ENCODE peak calls at places on chromosome 15, in six cellular contexts. N is transverse colon, O is SK-N-SH, F is stomach, R is breast epithelium, B is sigmoid colon. H is an unnamed sample.

GRCh38 chr15:38842991-38843610 is 278.5 kb upstream of the RASGRP1 start:
- DNase-seq in R (no peak), B (no peak), N (no peak), O (no peak), F (no peak), H (no peak)

GRCh38 chr15:49918106-49918505 is 200.9 kb downstream of the ATP8B4 start:
- DNase-seq in N (no peak), B (no peak), R (no peak), O (no peak), F (no peak), H (no peak)

GRCh38 chr15:82649226-82649999 is 2.2 kb upstream of the CPEB1 start:
- DNase-seq in R (no peak), N (no peak), B (no peak), O (no peak), F (no peak), H (no peak)

GRCh38 chr15:22895465-22896190 is 57.2 kb downstream of the NIPA2 start:
- DNase-seq in F (peak; percentile 60), R (peak; percentile 61), B (no peak), O (no peak), N (peak; percentile 71), H (no peak)

GRCh38 chr15:47744973-47745372 is 27.7 kb downstream of the SEMA6D start:
- DNase-seq in O (no peak), R (no peak), N (no peak), B (no peak), F (no peak), H (no peak)

GRCh38 chr15:101578443-101578894 is 73.7 kb downstream of the TM2D3 start:
- DNase-seq in O (peak; percentile 61), F (peak; percentile 62), R (no peak), B (no peak), N (peak; percentile 70), H (peak; percentile 30)

GRCh38 chr15:68818088-68818670 is 2.5 kb downstream of the ANP32A start:
- DNase-seq in F (peak; percentile 65), N (peak; percentile 69), O (peak; percentile 87), B (peak; percentile 83), R (peak; percentile 64), H (no peak)

GRCh38 chr15:52351206-52351907 is 55.8 kb upstream of the MYO5C start:
- DNase-seq in R (no peak), F (no peak), B (peak; percentile 63), N (no peak), O (no peak), H (no peak)

GRCh38 chr15:69164807-69165636 is 4.6 kb downstream of the GLCE start:
- DNase-seq in R (no peak), N (no peak), O (no peak), B (no peak), F (no peak), H (no peak)

GRCh38 chr15:73897441-73898261 is 24.3 kb downstream of the TBC1D21 start:
- DNase-seq in R (no peak), F (peak; percentile 65), B (no peak), N (peak; percentile 27), O (peak; percentile 81), H (peak; percentile 48)

GRCh38 chr15:98547741-98548166 is 100.6 kb upstream of the IGF1R start:
- DNase-seq in R (no peak), F (no peak), O (no peak), N (peak; percentile 11), B (peak; percentile 78), H (peak; percentile 2)

GRCh38 chr15:49467782-49468181 is 44.7 kb downstream of the FGF7 start:
- DNase-seq in B (no peak), F (no peak), N (no peak), R (no peak), O (no peak), H (no peak)

GRCh38 chr15:80160570-80161156 is 7.9 kb downstream of the FAH start:
- DNase-seq in F (no peak), N (peak; percentile 50), O (no peak), B (peak; percentile 78), R (peak; percentile 69), H (peak; percentile 79)

GRCh38 chr15:69703495-69704187 is 251.0 kb downstream of the RPLP1 start:
- DNase-seq in B (peak; percentile 73), R (no peak), N (no peak), O (no peak), F (no peak), H (no peak)

GRCh38 chr15:47987461-47987860 is 133.3 kb upstream of the SLC24A5 start:
- DNase-seq in R (no peak), N (no peak), B (no peak), F (no peak), O (no peak), H (no peak)

GRCh38 chr15:60392986-60393811 is 4.6 kb downstream of the ANXA2 start:
- DNase-seq in F (peak; percentile 55), O (no peak), R (peak; percentile 59), B (peak; percentile 92), N (peak; percentile 72), H (no peak)

GRCh38 chr15:90529369-90530249 is at the start of gene CRTC3:
- DNase-seq in O (peak; percentile 94), B (peak; percentile 72), R (peak; percentile 52), N (peak; percentile 60), F (peak; percentile 50), H (peak; percentile 42)

GRCh38 chr15:38522922-38523321 is 41.7 kb downstream of the RASGRP1 start:
- DNase-seq in N (no peak), R (no peak), B (no peak), O (no peak), F (no peak), H (no peak)

GRCh38 chr15:28885630-28886430 is at the start of gene APBA2:
- DNase-seq in R (no peak), F (no peak), N (no peak), B (no peak), O (peak; percentile 87), H (no peak)

GRCh38 chr15:92880796-92881569 is 19.1 kb upstream of the CHD2 start:
- DNase-seq in F (no peak), B (no peak), O (no peak), R (no peak), N (no peak), H (no peak)

GRCh38 chr15:85531083-85531482 is 150.7 kb downstream of the AKAP13 start:
- DNase-seq in O (no peak), F (no peak), B (no peak), N (no peak), R (no peak), H (no peak)

GRCh38 chr15:89401636-89402252 is 67.1 kb upstream of the POLG start:
- DNase-seq in R (no peak), F (no peak), O (no peak), N (no peak), B (no peak), H (peak; percentile 60)
- TF ChIP-seq POLR2AphosphoS5 in R (no peak), F (no peak), O (no peak), N (no peak), B (peak; percentile 49), H (no peak)

DNA sequence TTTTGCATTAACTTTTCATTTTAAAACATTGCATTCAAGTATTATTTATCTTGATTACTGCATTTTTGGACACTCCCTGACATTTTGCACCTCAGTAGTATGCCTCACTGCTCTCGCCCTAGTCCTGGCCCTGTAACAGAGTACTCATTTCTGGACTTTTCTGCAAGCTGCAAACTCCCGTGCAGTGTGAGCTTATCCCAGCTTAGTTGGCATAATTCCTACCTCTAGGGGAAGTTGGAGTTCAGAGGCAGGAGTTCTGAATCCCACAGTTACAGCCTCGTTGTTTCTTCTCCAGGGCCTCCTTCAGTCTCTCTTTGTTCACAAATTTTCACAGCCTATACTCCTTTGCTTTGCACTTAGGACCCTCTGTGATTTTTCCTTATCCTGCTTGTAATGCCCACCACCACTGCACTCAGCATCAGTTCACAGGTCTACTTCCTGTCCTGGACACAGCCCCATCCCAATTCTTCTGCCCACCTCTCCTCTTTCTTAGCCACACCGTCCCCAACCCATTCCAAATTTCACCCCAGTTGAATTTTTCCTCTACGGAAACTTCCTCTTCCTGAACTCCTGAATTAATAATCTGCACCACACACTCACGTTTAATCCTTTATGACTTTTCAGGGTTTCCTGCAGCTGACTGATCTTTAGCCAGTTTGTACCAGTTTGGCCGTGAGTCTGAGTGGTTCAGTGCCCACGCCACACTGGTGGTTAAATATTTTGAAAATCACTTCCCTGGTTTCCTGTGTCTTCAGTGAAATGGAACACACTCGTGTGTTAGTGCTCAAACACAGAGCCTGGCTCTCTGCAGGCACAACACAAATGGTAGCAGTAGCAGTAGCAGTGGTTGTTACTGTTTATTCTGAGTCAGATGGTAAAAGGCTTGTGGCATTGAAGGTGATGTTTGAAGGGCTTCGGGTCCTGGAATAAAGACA is 6.3 kb upstream of the CTSH start:
- DNase-seq in B (no peak), O (no peak), N (no peak), R (no peak), F (no peak), H (no peak)
- TF ChIP-seq CTCF in B (no peak), O (no peak), N (no peak), R (no peak), F (no peak), H (no peak)

DNA sequence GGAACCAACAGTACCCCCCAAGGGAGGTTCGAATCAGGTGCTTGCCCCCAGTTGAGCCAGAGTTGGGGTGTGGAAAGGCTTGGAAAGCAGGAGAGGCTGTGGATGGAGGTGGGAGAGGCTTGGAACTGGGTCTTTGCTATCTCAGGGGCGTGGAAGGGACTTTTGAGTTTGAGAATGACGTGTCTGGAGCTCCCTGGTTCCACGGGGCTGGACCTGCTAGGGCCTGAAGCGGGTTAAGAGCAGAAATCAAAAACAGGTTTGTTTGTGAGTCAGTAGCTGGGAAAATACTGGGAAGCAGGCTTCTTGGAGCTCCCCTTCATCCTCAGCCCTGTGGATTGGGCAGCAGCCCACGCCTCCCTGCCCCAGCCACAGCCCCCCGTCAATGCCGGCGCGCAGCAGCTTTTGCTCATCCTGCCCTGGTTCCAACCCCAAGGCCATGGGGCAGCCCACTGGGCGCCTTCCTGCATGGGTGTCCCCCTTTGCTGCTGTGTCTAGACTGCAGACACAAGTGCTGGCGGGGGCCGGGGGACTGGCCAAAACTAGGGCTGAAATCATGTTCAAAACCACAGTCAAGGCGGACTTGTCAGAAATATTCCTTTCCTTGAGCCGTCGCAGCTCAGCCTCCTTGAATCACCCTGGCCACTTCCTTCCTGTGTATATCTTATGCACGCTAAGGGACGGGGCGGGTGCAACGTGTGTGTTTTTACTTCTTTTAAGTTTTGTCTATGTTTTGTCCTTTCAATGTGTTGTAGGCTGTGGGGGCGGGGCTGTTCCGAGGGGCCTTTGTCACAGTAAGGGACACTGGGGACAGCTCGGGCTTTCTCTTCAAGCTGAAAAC is 108.0 kb downstream of the KLF13 start:
- DNase-seq in N (peak; percentile 75), O (no peak), R (no peak), F (peak; percentile 63), B (peak; percentile 74), H (peak; percentile 58)
- TF ChIP-seq POLR2AphosphoS5 in N (peak; percentile 8), O (no peak), R (no peak), F (peak; percentile 27), B (no peak), H (peak; percentile 87)

GRCh38 chr15:23994273-23994672 is 307.2 kb upstream of the NDN start:
- DNase-seq in O (no peak), B (no peak), F (no peak), R (no peak), N (no peak), H (no peak)
- TF ChIP-seq CTCF in O (no peak), B (no peak), F (no peak), R (no peak), N (no peak), H (no peak)

GRCh38 chr15:100525894-100526512 is 2.7 kb downstream of the CERS3 start:
- DNase-seq in O (no peak), R (peak; percentile 76), B (peak; percentile 93), F (peak; percentile 60), N (peak; percentile 42), H (no peak)
- TF ChIP-seq POLR2AphosphoS5 in O (no peak), R (no peak), B (peak; percentile 76), F (no peak), N (no peak), H (no peak)